ENCODE peak calls at places on chromosomes 7 and 10, in five cellular contexts. W is keratinocyte, V is NCI-H1694, U is retina, N is psoas muscle. A is an unnamed sample.

GRCh38 chr10:24762161-24762924 is 38.7 kb upstream of the ARHGAP21 start:
- DNase-seq in W (no peak), V (no peak), U (peak), N (no peak), A (no peak)

GRCh38 chr7:159140170-159140910 is 4.3 kb downstream of the VIPR2 start:
- DNase-seq in W (no peak), V (no peak), U (no peak), N (peak), A (no peak)

GRCh38 chr7:1341995-1342645 is 109.4 kb downstream of the UNCX start:
- DNase-seq in W (no peak), V (no peak), U (no peak), N (peak), A (no peak)

GRCh38 chr7:44289341-44290249 is 35.8 kb downstream of the CAMK2B start:
- DNase-seq in W (no peak), V (no peak), U (peak), N (peak), A (no peak)

GRCh38 chr10:129927351-129928120 is 36.5 kb downstream of the EBF3 start:
- DNase-seq in W (no peak), V (no peak), U (no peak), N (peak), A (no peak)

GRCh38 chr10:69456880-69457693 is 5.8 kb downstream of the TSPAN15 start:
- DNase-seq in W (peak), V (no peak), U (no peak), N (peak), A (no peak)

GRCh38 chr7:25124485-25125136 is 449 bp downstream of the CYCS start:
- DNase-seq in W (no peak), V (no peak), U (no peak), N (no peak), A (no peak)

GRCh38 chr10:133388973-133389818 is 4.8 kb upstream of the MTG1 start:
- DNase-seq in W (no peak), V (no peak), U (no peak), N (no peak), A (no peak)

GRCh38 chr7:99733003-99733402 is 2.0 kb downstream of the CYP3A7 start:
- DNase-seq in W (no peak), V (no peak), U (no peak), N (no peak), A (no peak)

GRCh38 chr7:151168022-151168786 is 710 bp upstream of the GBX1 start:
- DNase-seq in W (no peak), V (peak), U (peak), N (peak), A (no peak)

GRCh38 chr10:15211464-15211979 is 43.0 kb upstream of the NMT2 start:
- DNase-seq in W (no peak), V (no peak), U (no peak), N (no peak), A (peak)

GRCh38 chr10:112741830-112742402 is 208.1 kb upstream of the TCF7L2 start:
- DNase-seq in W (no peak), V (no peak), U (no peak), N (no peak), A (no peak)

GRCh38 chr7:30968747-30969603 is 5.2 kb downstream of the GHRHR start:
- DNase-seq in W (no peak), V (no peak), U (no peak), N (no peak), A (no peak)

GRCh38 chr7:138204989-138205298 is 128.7 kb downstream of the AKR1D1 start:
- DNase-seq in W (no peak), V (no peak), U (peak), N (no peak), A (no peak)

A was measured in AG04449.